ENCODE peak calls at places on chromosome 12, in nine cellular contexts. A is body of pancreas, Y is hepatocyte, T is cardiac muscle cell, U is HCT116, C is tibial nerve, F is IMR-90, W is adipocyte, O is esophagus squamous epithelium. J is an unnamed sample. For H3K9me3, the result is how much of the 10 kb centered on the place peaks cover.

GRCh38 chr12:88142610-88142991 is 494 bp downstream of the TMTC3 start:
- DNase-seq in A (peak), F (no peak), W (no peak), U (no peak), O (no peak), T (no peak), Y (peak), C (peak), J (no peak)

GRCh38 chr12:71871116-71871515 is 31.6 kb downstream of the TBC1D15 start:
- DNase-seq in O (no peak), A (no peak), W (peak), F (peak), U (no peak), T (peak), C (no peak), Y (no peak), J (no peak)

GRCh38 chr12:30806989-30807694 is 52.4 kb upstream of the CAPRIN2 start:
- DNase-seq in F (peak), A (peak), O (no peak), C (peak), T (peak), U (peak), Y (peak), W (peak), J (no peak)

GRCh38 chr12:7716391-7716790 is 5.2 kb downstream of the DPPA3 start:
- DNase-seq in F (no peak), T (no peak), O (no peak), A (no peak), Y (peak), W (no peak), U (peak), C (no peak), J (no peak)

GRCh38 chr12:125424909-125425308 is 359.7 kb downstream of the AACS start:
- DNase-seq in O (no peak), F (no peak), T (no peak), Y (no peak), C (no peak), U (no peak), A (no peak), W (no peak), J (no peak)

GRCh38 chr12:9941838-9942237 is 9.7 kb upstream of the CLEC2A start:
- DNase-seq in C (no peak), F (no peak), W (no peak), A (no peak), O (no peak), T (no peak), Y (no peak), U (no peak), J (no peak)

GRCh38 chr12:122081108-122081696 is 2.6 kb downstream of the MLXIP start:
- DNase-seq in O (no peak), A (no peak), W (peak), C (no peak), F (no peak), Y (no peak), U (no peak), T (peak), J (no peak)

GRCh38 chr12:6038160-6038559 is 86.3 kb downstream of the VWF start:
- DNase-seq in Y (peak), F (peak), U (peak), A (peak), O (no peak), W (peak), T (peak), C (no peak), J (no peak)

GRCh38 chr12:54840293-54840692 is 14.0 kb upstream of the MUCL1 start:
- DNase-seq in C (no peak), Y (no peak), T (no peak), U (no peak), W (no peak), A (no peak), F (no peak), O (no peak), J (no peak)

GRCh38 chr12:98355322-98355721 is 160.1 kb upstream of the TMPO start:
- DNase-seq in T (peak), U (no peak), W (peak), F (peak), O (no peak), Y (no peak), A (no peak), C (no peak), J (no peak)

DNA sequence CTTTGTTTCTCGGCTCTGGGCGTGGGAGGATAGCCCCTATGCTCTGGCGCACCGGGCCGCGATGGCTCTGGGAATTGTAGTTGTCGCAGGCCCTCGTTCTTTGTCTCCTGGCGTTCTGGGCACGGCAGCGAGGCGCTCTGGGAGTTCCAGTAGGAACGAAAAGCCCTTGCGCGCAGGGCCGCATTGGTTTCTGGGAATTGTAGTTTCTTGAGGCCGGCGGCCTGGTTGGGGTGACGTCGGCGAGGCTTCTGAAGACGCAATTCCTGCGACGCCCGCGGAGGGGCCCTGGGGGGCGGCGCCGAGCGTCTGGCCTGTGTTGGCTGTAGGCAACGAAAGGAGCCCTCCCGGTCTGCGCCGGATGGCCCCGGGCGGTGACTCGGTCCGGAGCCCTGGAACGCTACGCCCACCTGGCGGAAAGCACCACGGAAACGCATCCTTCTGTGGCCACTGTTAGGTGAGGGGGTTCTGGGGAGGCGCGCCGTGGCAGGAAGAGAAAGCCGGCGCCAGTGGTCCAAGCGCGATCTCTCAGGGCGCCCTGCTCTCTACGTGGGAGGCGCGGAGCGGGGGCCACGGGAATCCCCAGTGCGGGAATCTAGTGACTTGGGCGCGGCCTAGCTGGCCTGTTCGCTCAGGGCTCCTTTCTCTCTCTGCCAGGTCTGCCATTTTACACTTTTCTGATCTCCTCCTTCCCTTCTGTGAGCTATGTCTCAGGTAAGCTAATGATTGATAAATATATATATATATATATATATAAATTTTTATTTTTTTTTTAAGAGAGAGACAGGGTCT is at the start of gene ZNF140:
- DNase-seq in U (no peak), F (peak), O (peak), T (peak), C (peak), A (peak), W (peak), Y (peak), J (peak)
- H3K9me3 ChIP-seq in U (under half), F (under half), O (under half), T (under half), C (under half), A (under half), W (half or more), Y (half or more), J (half or more)

GRCh38 chr12:772056-772697 is 19.8 kb downstream of the WNK1 start:
- DNase-seq in T (no peak), W (no peak), O (no peak), A (no peak), F (no peak), C (no peak), U (no peak), Y (no peak), J (no peak)

GRCh38 chr12:774051-774614 is 21.8 kb downstream of the WNK1 start:
- DNase-seq in W (peak), F (no peak), T (peak), O (no peak), A (no peak), Y (peak), C (no peak), U (no peak), J (no peak)

GRCh38 chr12:765861-766260 is 13.5 kb downstream of the WNK1 start:
- DNase-seq in F (no peak), O (no peak), T (no peak), Y (no peak), W (no peak), U (no peak), C (no peak), A (no peak), J (no peak)

GRCh38 chr12:768434-768833 is 16.1 kb downstream of the WNK1 start:
- DNase-seq in O (no peak), F (no peak), Y (no peak), T (no peak), C (no peak), A (no peak), U (no peak), W (no peak), J (no peak)

GRCh38 chr12:770474-770873 is 18.1 kb downstream of the WNK1 start:
- DNase-seq in C (no peak), F (no peak), T (no peak), U (no peak), O (no peak), Y (no peak), W (no peak), A (no peak), J (no peak)
- H3K9me3 ChIP-seq in C (under half), F (under half), T (under half), U (under half), O (under half), Y (under half), W (under half), A (under half), J (under half)

DNA sequence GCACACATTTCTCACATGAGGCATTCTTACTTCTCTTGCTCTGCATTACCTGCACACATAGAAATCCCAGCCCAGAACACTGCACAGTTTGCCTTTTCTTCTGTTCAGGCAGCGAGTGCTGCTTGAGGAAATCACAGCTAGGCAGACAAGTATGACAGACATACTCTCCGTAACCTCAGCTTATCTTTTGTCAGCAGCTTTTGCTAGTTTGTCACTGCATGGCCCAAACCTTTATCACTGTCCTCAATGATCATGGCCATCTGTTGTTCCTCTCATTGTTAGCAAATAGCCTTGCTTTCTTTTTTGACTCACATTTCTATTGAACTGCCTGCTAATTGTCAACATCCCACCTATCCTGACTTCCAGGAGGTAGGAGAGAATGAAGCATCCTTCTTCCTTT is 5.3 kb downstream of the ZNF10 start:
- DNase-seq in T (no peak), Y (no peak), U (no peak), C (no peak), W (no peak), F (no peak), O (no peak), A (no peak), J (no peak)
- H3K9me3 ChIP-seq in T (under half), Y (under half), U (under half), C (under half), W (half or more), F (under half), O (under half), A (under half), J (half or more)

DNA sequence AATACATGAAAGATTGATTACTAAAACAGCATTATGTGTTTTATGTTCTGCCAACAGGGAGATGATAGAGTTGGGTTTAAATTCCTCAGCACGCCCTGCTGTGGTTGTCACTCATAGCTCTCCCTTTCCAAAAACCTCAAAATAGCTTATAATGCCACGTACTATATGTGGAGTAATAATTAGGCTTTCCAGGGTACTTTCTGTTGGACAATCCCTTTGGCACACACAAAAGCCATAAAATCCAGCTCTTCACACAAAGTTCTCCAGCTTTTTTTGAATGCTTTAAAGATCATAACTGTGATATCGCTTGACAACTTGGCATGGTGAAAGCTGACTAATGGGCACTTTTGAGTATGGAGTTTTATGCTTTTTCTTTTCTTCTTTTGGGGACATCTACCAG is 145.3 kb upstream of the DCN start:
- DNase-seq in F (peak), Y (no peak), A (no peak), C (no peak), T (peak), U (no peak), O (no peak), W (peak), J (no peak)
- H3K9me3 ChIP-seq in F (under half), Y (under half), A (under half), C (under half), T (under half), U (under half), O (under half), W (under half), J (under half)

J was measured in ascending aorta.